ENCODE peak calls at places on chromosomes 4 and X, in four cellular contexts. E is mesendoderm; H is memory B cell; U is activated CD4-positive, alpha-beta T cell treated with anti-CD3 and anti-CD28 coated beads for 48 hours. B is an unnamed sample.

GRCh38 chr4:98508825-98509539 is 149.4 kb downstream of the TSPAN5 start:
- DNase-seq in E (no peak), U (no peak), H (no peak), B (no peak)

GRCh38 chr4:175930471-175930870 is 118.4 kb upstream of the GPM6A start:
- DNase-seq in H (no peak), E (peak), U (no peak), B (no peak)

GRCh38 chr4:113835005-113835404 is 73.5 kb upstream of the CAMK2D start:
- DNase-seq in U (no peak), E (peak), H (no peak), B (no peak)

GRCh38 chr4:136863756-136864155 is 668.5 kb downstream of the PCDH18 start:
- DNase-seq in U (no peak), E (peak), H (no peak), B (no peak)

GRCh38 chrX:45745479-45745878 is 544.8 kb upstream of the DIPK2B start:
- DNase-seq in E (no peak), H (no peak), U (no peak), B (no peak)

GRCh38 chr4:28277931-28278330 is 1417.3 kb downstream of the STIM2 start:
- DNase-seq in H (no peak), U (no peak), E (no peak), B (no peak)

GRCh38 chr4:16106956-16107355 is 23.1 kb upstream of the PROM1 start:
- DNase-seq in U (no peak), E (no peak), H (no peak), B (no peak)

GRCh38 chrX:136766785-136767103 is 14.0 kb downstream of the ARHGEF6 start:
- DNase-seq in H (no peak), E (no peak), U (no peak), B (no peak)

GRCh38 chr4:165454426-165454825 is 75.6 kb downstream of the CPE start:
- DNase-seq in U (no peak), E (no peak), H (no peak), B (no peak)

GRCh38 chr4:74055096-74055495 is 16.6 kb upstream of the CXCL3 start:
- DNase-seq in E (no peak), H (no peak), U (no peak), B (no peak)

GRCh38 chr4:186095406-186095805 is 9.1 kb upstream of the FAM149A start:
- DNase-seq in E (no peak), H (no peak), U (no peak), B (no peak)

GRCh38 chr4:177057191-177057590 is 252.5 kb upstream of the NEIL3 start:
- DNase-seq in H (no peak), E (no peak), U (no peak), B (no peak)

GRCh38 chrX:63764946-63765345 is 20.1 kb downstream of the ARHGEF9 start:
- DNase-seq in H (no peak), E (no peak), U (no peak), B (no peak)

GRCh38 chrX:153821066-153821465 is 9.3 kb downstream of the PDZD4 start:
- DNase-seq in U (no peak), H (no peak), E (no peak), B (no peak)

GRCh38 chr4:52076731-52077130 is 25.6 kb downstream of the SPATA18 start:
- DNase-seq in E (peak), H (no peak), U (no peak), B (no peak)

GRCh38 chr4:150986085-150986484 is 29.0 kb downstream of the LRBA start:
- DNase-seq in H (no peak), U (peak), E (no peak), B (no peak)

GRCh38 chr4:91963489-91963888 is 340.3 kb upstream of the GRID2 start:
- DNase-seq in E (no peak), U (no peak), H (no peak), B (no peak)

GRCh38 chrX:152601848-152602616 is 35.7 kb upstream of the GABRQ start:
- DNase-seq in U (peak), H (no peak), E (peak), B (no peak)

B was measured in activated B cell treated with CpG ODN at 0.5 μM for 24 hours.